ENCODE peak calls at places on chromosomes 16 and 17, in five cellular contexts. One of them, this sample, is unnamed.

GRCh38 chr17:48992433-48992832 is 4.8 kb upstream of the IGF2BP1 start:
- DNase-seq in lung: no peak
- DNase-seq in ovary: no peak
- DNase-seq in AG04450: no peak
- DNase-seq in Peyer's patch: no peak
- DNase-seq in this sample: no peak

GRCh38 chr16:59971264-59971663 is 1237.1 kb upstream of the GOT2 start:
- DNase-seq in AG04450: no peak
- DNase-seq in Peyer's patch: no peak
- DNase-seq in ovary: no peak
- DNase-seq in lung: no peak
- DNase-seq in this sample: no peak

GRCh38 chr17:15257316-15257925 is 7.7 kb downstream of the PMP22 start:
- DNase-seq in Peyer's patch: peak
- DNase-seq in lung: peak
- DNase-seq in AG04450: peak
- DNase-seq in ovary: peak
- DNase-seq in this sample: peak

GRCh38 chr17:63116967-63117366 is 150.9 kb downstream of the TANC2 start:
- DNase-seq in Peyer's patch: no peak
- DNase-seq in AG04450: no peak
- DNase-seq in ovary: no peak
- DNase-seq in lung: no peak
- DNase-seq in this sample: no peak

GRCh38 chr16:84790291-84790690 is 29.5 kb upstream of the CRISPLD2 start:
- DNase-seq in AG04450: no peak
- DNase-seq in lung: no peak
- DNase-seq in Peyer's patch: no peak
- DNase-seq in ovary: no peak
- DNase-seq in this sample: no peak

GRCh38 chr17:38579934-38580333 is 25.8 kb downstream of the SRCIN1 start:
- DNase-seq in ovary: no peak
- DNase-seq in lung: no peak
- DNase-seq in AG04450: no peak
- DNase-seq in Peyer's patch: no peak
- DNase-seq in this sample: no peak

GRCh38 chr16:28549301-28549899 is 4.3 kb upstream of the SGF29 start:
- DNase-seq in Peyer's patch: no peak
- DNase-seq in AG04450: no peak
- DNase-seq in ovary: no peak
- DNase-seq in lung: no peak
- DNase-seq in this sample: no peak

GRCh38 chr17:82490512-82491195 is 28.9 kb upstream of the FOXK2 start:
- DNase-seq in AG04450: no peak
- DNase-seq in lung: no peak
- DNase-seq in Peyer's patch: no peak
- DNase-seq in ovary: no peak
- DNase-seq in this sample: no peak

GRCh38 chr17:12973496-12974318 is 44.1 kb downstream of the ELAC2 start:
- DNase-seq in Peyer's patch: no peak
- DNase-seq in AG04450: no peak
- DNase-seq in lung: no peak
- DNase-seq in ovary: no peak
- DNase-seq in this sample: no peak

GRCh38 chr16:72508196-72508595 is 336.2 kb upstream of the PMFBP1 start:
- DNase-seq in lung: no peak
- DNase-seq in Peyer's patch: no peak
- DNase-seq in ovary: no peak
- DNase-seq in AG04450: no peak
- DNase-seq in this sample: no peak

GRCh38 chr16:89987169-89987568 is 32.1 kb downstream of the DBNDD1 start:
- DNase-seq in lung: no peak
- DNase-seq in Peyer's patch: no peak
- DNase-seq in ovary: no peak
- DNase-seq in AG04450: no peak
- DNase-seq in this sample: no peak

GRCh38 chr16:82625066-82625968 is 1.5 kb upstream of the CDH13 start:
- DNase-seq in AG04450: no peak
- DNase-seq in Peyer's patch: no peak
- DNase-seq in ovary: no peak
- DNase-seq in lung: no peak
- DNase-seq in this sample: no peak
- TF ChIP-seq CTCF in AG04450: no peak
- TF ChIP-seq CTCF in Peyer's patch: no peak
- TF ChIP-seq CTCF in ovary: no peak
- TF ChIP-seq CTCF in lung: no peak
- TF ChIP-seq CTCF in this sample: no peak

GRCh38 chr16:1310832-1311200 is 1.4 kb downstream of the UBE2I start:
- DNase-seq in AG04450: no peak
- DNase-seq in Peyer's patch: no peak
- DNase-seq in ovary: no peak
- DNase-seq in lung: no peak
- DNase-seq in this sample: peak
- H3K27ac ChIP-seq in AG04450: no peak
- H3K27ac ChIP-seq in Peyer's patch: peak
- H3K27ac ChIP-seq in ovary: peak
- H3K27ac ChIP-seq in lung: peak
- H3K27ac ChIP-seq in this sample: peak

DNA sequence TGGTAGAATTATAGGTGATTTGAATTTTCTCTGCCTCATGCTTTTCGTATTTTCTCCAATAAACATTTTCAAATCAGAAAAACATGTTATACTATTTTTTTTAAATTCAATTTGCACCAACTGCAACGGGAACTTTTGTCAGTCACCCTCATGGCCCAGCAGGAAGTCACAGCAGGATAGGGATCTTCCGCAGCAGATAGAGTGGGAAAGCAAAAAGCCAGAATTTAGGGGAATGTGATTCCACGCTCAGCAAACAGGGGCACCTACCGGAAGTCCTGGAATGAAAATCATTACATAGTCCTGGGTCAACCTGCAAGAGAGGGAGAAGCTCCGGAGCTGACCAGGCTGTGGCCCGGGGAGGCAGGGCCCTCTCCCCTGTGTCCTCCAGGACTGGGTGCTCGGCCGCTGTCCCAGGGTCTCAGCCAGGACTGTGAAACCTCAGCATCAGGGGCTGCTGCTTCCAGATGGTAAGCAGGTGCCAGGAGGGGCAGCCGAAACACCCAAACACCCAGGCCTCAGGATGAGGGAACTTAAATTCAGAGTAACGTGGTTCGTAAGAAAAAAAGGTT is 3.9 kb downstream of the SLC47A2 start:
- DNase-seq in AG04450: no peak
- DNase-seq in ovary: no peak
- DNase-seq in lung: no peak
- DNase-seq in Peyer's patch: no peak
- DNase-seq in this sample: no peak
- TF ChIP-seq CTCF in AG04450: no peak
- TF ChIP-seq CTCF in ovary: no peak
- TF ChIP-seq CTCF in lung: no peak
- TF ChIP-seq CTCF in Peyer's patch: no peak
- TF ChIP-seq CTCF in this sample: no peak

GRCh38 chr17:27568216-27568615 is 62.8 kb upstream of the LGALS9 start:
- DNase-seq in ovary: no peak
- DNase-seq in lung: no peak
- DNase-seq in Peyer's patch: no peak
- DNase-seq in AG04450: no peak
- DNase-seq in this sample: no peak
- H3K27ac ChIP-seq in ovary: no peak
- H3K27ac ChIP-seq in lung: no peak
- H3K27ac ChIP-seq in Peyer's patch: peak
- H3K27ac ChIP-seq in AG04450: no peak
- H3K27ac ChIP-seq in this sample: no peak

This sample was measured in CD4-positive, alpha-beta T cell.